ENCODE peak calls at places on chromosomes 12 and 14, in nine cellular contexts. H, D, T, C, Y, S, M, N and X are unnamed samples.
A peak's percentile ranks its signal among the peaks of the same experiment; 100 is the strongest.

GRCh38 chr14:104094709-104095425 is 9.4 kb downstream of the ASPG start:
- DNase-seq in D (peak; percentile 56), C (peak; percentile 81), M (peak; percentile 59), T (peak; percentile 89), Y (peak; percentile 99), N (peak; percentile 70), H (no peak), S (peak; percentile 63), X (no peak)

GRCh38 chr12:100229876-100230275 is 29.3 kb downstream of the ACTR6 start:
- DNase-seq in S (no peak), D (no peak), H (no peak), N (no peak), T (no peak), C (no peak), Y (no peak), M (no peak), X (no peak)

GRCh38 chr12:53492188-53492587 is 7.1 kb downstream of the MAP3K12 start:
- DNase-seq in S (no peak), H (no peak), Y (no peak), N (no peak), M (no peak), T (no peak), C (no peak), D (no peak), X (no peak)

GRCh38 chr12:113506867-113507266 is 35.2 kb upstream of the LHX5 start:
- DNase-seq in H (no peak), S (no peak), T (no peak), M (no peak), D (no peak), Y (no peak), N (no peak), C (no peak), X (no peak)

GRCh38 chr12:91964501-91964900 is 181.1 kb downstream of the BTG1 start:
- DNase-seq in D (no peak), S (no peak), N (no peak), Y (no peak), H (no peak), T (no peak), M (no peak), C (no peak), X (no peak)

GRCh38 chr12:46110928-46111699 is 120.7 kb upstream of the SCAF11 start:
- DNase-seq in T (no peak), M (no peak), S (no peak), N (no peak), H (no peak), D (no peak), C (no peak), Y (no peak), X (no peak)

GRCh38 chr14:64113279-64113678 is 180.9 kb downstream of the ESR2 start:
- DNase-seq in H (peak; percentile 77), T (no peak), C (peak; percentile 75), D (peak; percentile 50), M (no peak), S (no peak), N (no peak), Y (no peak), X (no peak)

GRCh38 chr12:52442600-52443061 is 8.5 kb upstream of the KRT75 start:
- DNase-seq in M (peak; percentile 97), T (no peak), D (peak; percentile 47), Y (peak; percentile 94), H (peak; percentile 95), C (no peak), N (no peak), S (peak; percentile 77), X (no peak)

GRCh38 chr12:113889076-113889475 is 77.0 kb downstream of the RBM19 start:
- DNase-seq in N (no peak), C (no peak), H (no peak), T (no peak), Y (no peak), M (peak; percentile 21), S (no peak), D (no peak), X (no peak)

GRCh38 chr14:99270491-99271287 is 1.3 kb downstream of the BCL11B start:
- DNase-seq in Y (peak; percentile 86), C (no peak), N (no peak), M (no peak), H (no peak), T (no peak), D (no peak), S (no peak), X (no peak)
- H3K27ac ChIP-seq in Y (no peak overlapping the region), C (peak overlapping the region; percentile 62), N (no peak overlapping the region), M (no peak overlapping the region), H (no peak overlapping the region), T (peak overlapping the region; percentile 80), D (no peak overlapping the region), S (peak overlapping the region; percentile 89), X (no peak overlapping the region)

DNA sequence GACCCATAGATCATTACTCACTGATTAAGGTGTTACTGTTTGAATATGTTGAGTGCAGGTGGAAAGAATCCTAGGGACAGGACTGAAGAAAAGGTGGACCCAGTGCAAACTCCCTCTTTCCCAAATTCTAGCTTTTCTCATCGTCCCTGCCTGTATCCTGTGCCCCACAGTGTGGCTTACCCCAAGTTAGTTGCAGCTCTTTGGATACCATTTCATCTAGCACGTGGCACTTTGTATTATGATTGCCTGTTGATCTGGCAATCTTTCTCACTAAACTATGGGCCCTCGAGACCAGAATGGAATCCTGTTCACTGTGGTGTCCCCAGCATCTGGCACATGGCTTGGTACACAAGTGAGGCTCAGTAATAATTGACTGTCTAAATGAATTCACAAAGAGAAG is 66.5 kb downstream of the ELK3 start:
- DNase-seq in S (no peak), M (no peak), T (no peak), Y (no peak), C (no peak), N (no peak), H (no peak), D (no peak), X (no peak)
- H3K4me1 ChIP-seq in S (peaks cover 18% of the 10 kb centered on the region), M (peaks cover 3% of the 10 kb centered on the region), T (peaks cover 60% of the 10 kb centered on the region), Y (peaks cover 14% of the 10 kb centered on the region), C (peaks cover 26% of the 10 kb centered on the region), N (peaks cover 12% of the 10 kb centered on the region), H (no peaks in the 10 kb centered on the region), D (peaks cover 43% of the 10 kb centered on the region), X (peaks cover 32% of the 10 kb centered on the region)

GRCh38 chr12:6647083-6647604 is at the start of gene ACRBP:
- DNase-seq in N (peak; percentile 64), C (peak; percentile 86), S (no peak), T (peak; percentile 94), D (peak; percentile 87), H (no peak), M (peak; percentile 74), Y (peak; percentile 91), X (peak; percentile 74)

GRCh38 chr12:6643569-6644256 is 3.5 kb downstream of the ACRBP start:
- DNase-seq in M (no peak), S (no peak), Y (peak; percentile 53), C (no peak), N (no peak), D (no peak), T (no peak), H (no peak), X (no peak)

GRCh38 chr12:6644257-6644596 is 3.0 kb downstream of the ACRBP start:
- DNase-seq in D (no peak), M (no peak), C (no peak), N (no peak), Y (no peak), T (no peak), S (no peak), H (no peak), X (no peak)

GRCh38 chr12:6646276-6647082 is 753 bp downstream of the ACRBP start:
- DNase-seq in M (no peak), N (no peak), D (no peak), H (no peak), T (no peak), S (no peak), Y (no peak), C (no peak), X (no peak)

DNA sequence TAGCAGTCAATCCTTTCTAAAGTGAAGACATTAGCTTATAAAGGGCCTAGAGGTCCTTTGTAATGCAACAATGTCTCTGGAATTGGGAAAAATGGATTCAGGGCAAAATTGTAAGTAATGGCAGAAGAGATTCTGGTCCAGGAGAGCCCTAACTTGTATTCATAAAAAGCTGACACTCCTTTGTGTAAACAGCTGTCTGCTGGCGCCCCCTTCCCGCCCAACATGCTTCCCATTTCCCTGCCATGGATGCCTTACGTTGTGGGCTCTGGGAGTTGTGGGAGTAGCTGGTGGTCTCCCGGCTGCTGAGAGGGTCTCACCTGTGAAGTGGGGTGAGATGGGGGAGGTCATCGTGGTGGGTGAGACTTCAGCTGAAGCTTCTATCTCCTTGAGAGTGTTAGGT is 2.3 kb downstream of the ACRBP start:
- DNase-seq in T (no peak), S (no peak), M (peak; percentile 25), C (peak; percentile 54), D (no peak), Y (peak; percentile 68), N (no peak), H (no peak), X (no peak)
- TF ChIP-seq CTCF in T (no peak), S (no peak), M (peak; percentile 29), C (no peak), D (no peak), Y (peak; percentile 33), N (no peak), H (peak; percentile 28), X (no peak)

GRCh38 chr14:24298892-24299254 is 707 bp downstream of the DHRS1 start:
- DNase-seq in D (peak; percentile 44), N (no peak), S (peak; percentile 42), Y (peak; percentile 97), H (peak; percentile 95), T (no peak), C (no peak), M (peak; percentile 27), X (no peak)

GRCh38 chr14:24300326-24300980 is 803 bp downstream of the NOP9 start:
- DNase-seq in D (no peak), T (no peak), N (no peak), C (no peak), S (no peak), M (no peak), H (no peak), Y (peak; percentile 65), X (no peak)

GRCh38 chr14:24299255-24300191 is at the start of the genes DHRS1 and NOP9:
- DNase-seq in N (peak; percentile 93), S (peak; percentile 91), D (peak; percentile 90), H (peak; percentile 91), M (peak; percentile 92), T (peak; percentile 98), C (peak; percentile 96), Y (peak; percentile 99), X (peak; percentile 93)

GRCh38 chr14:24296341-24297157 is 3.0 kb downstream of the DHRS1 start:
- DNase-seq in N (peak; percentile 71), Y (peak; percentile 99), C (peak; percentile 54), H (no peak), M (peak; percentile 92), S (peak; percentile 77), T (peak; percentile 88), D (peak; percentile 60), X (peak; percentile 72)

DNA sequence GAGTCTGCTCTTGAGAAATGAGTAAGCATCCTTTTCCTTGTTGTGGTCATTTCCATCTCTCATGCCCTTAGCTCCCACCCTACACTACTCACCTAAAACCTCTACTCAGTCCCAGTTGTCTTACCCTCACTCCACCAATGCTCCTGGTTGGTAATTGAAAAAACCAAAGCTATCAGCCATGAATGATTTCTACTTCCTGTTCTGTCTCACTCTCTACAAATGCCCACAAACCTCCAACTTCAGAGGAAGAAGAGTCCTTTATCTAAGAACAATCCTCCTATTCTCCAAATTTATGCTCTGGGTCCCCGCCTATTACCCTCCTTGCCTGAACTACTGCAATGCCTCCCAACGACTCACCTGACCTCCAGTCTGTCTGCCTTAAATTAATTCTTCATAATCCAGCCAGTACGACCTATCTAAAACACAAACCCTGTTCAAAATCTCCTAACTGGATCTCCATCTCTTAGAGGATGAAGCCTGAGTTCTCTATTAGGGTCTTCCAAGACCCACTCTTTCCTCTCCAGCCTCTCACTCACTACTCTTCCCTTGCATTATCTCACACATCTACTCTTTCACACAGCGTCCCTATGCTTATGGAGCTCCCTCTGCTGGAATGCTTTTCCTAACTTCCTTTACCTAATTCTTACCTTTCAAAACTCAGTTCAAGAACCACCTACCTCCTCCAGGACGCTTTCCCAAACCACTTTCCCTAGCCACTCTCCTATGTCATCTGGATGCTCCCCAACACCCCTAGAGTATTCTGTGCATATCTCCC is 2.2 kb downstream of the DHRS1 start:
- DNase-seq in S (peak; percentile 64), D (no peak), N (no peak), H (no peak), C (no peak), T (no peak), Y (peak; percentile 15), M (peak; percentile 13), X (no peak)
- H3K27ac ChIP-seq in S (no peak overlapping the region), D (no peak overlapping the region), N (peak overlapping the region; percentile 28), H (peak overlapping the region; percentile 81), C (peak overlapping the region; percentile 15), T (peak overlapping the region; percentile 9), Y (no peak overlapping the region), M (no peak overlapping the region), X (no peak overlapping the region)